ENCODE peak calls at places on chromosomes 4 and X, in nine cellular contexts. G, B, L, I, V, S, A, D and W are unnamed samples.

GRCh38 chrX:71177327-71177726 is 32.7 kb downstream of the NLGN3 start:
- DNase-seq in G (no peak), B (no peak), L (no peak), I (no peak), V (no peak), S (no peak), A (no peak), D (no peak), W (no peak)

GRCh38 chr4:38163216-38164006 is 203.2 kb downstream of the PTTG2 start:
- DNase-seq in G (no peak), B (no peak), L (no peak), I (no peak), V (no peak), S (no peak), A (no peak), D (peak; percentile 45), W (no peak)

GRCh38 chr4:108433832-108434231 is 186.5 kb upstream of the RPL34 start:
- DNase-seq in G (no peak), B (no peak), L (no peak), I (peak; percentile 10), V (peak; percentile 75), S (no peak), A (no peak), D (no peak), W (no peak)

GRCh38 chr4:109589605-109590004 is 29.6 kb downstream of the MCUB start:
- DNase-seq in G (no peak), B (no peak), L (no peak), I (no peak), V (no peak), S (no peak), A (no peak), D (no peak), W (no peak)

GRCh38 chr4:182680196-182680771 is 236.9 kb downstream of the DCTD start:
- DNase-seq in G (no peak), B (no peak), L (no peak), I (no peak), V (no peak), S (no peak), A (no peak), D (no peak), W (no peak)

GRCh38 chr4:189121336-189121735 is 819.3 kb upstream of the FRG1 start:
- DNase-seq in G (no peak), B (no peak), L (no peak), I (no peak), V (no peak), S (no peak), A (no peak), D (no peak), W (no peak)

GRCh38 chr4:27055226-27055760 is 194.7 kb downstream of the STIM2 start:
- DNase-seq in G (no peak), B (no peak), L (no peak), I (no peak), V (no peak), S (no peak), A (no peak), D (no peak), W (no peak)

GRCh38 chr4:2833671-2834000 is 10.0 kb upstream of the ADD1 start:
- DNase-seq in G (no peak), B (peak; percentile 37), L (no peak), I (no peak), V (no peak), S (no peak), A (no peak), D (no peak), W (no peak)

GRCh38 chr4:111813565-111814140 is 331.6 kb upstream of the FAM241A start:
- DNase-seq in G (no peak), B (no peak), L (no peak), I (no peak), V (no peak), S (no peak), A (no peak), D (no peak), W (no peak)